ENCODE peak calls at places on chromosomes 16 and 17, in six cellular contexts. S, V, L, Y, M and J are unnamed samples.

GRCh38 chr17:77909236-77909635 is 49.3 kb upstream of the TNRC6C start:
- DNase-seq in S (peak; percentile 41), V (no peak), L (no peak), Y (no peak), M (no peak), J (no peak)

GRCh38 chr16:24977673-24978065 is 37.5 kb downstream of the ARHGAP17 start:
- DNase-seq in S (no peak), V (peak; percentile 86), L (peak; percentile 63), Y (peak; percentile 86), M (no peak), J (peak; percentile 90)

GRCh38 chr16:56102159-56102798 is 89.0 kb upstream of the GNAO1 start:
- DNase-seq in S (peak; percentile 38), V (peak; percentile 3), L (peak; percentile 6), Y (no peak), M (no peak), J (no peak)

GRCh38 chr16:84041881-84042280 is 714 bp downstream of the SLC38A8 start:
- DNase-seq in S (no peak), V (no peak), L (no peak), Y (no peak), M (no peak), J (no peak)

GRCh38 chr17:75647921-75648320 is 14.7 kb downstream of the SMIM5 start:
- DNase-seq in S (no peak), V (no peak), L (no peak), Y (no peak), M (no peak), J (no peak)

GRCh38 chr16:55734665-55735064 is 78.9 kb downstream of the SLC6A2 start:
- DNase-seq in S (no peak), V (no peak), L (no peak), Y (no peak), M (no peak), J (no peak)

GRCh38 chr16:80324371-80324770 is 216.4 kb upstream of the DYNLRB2 start:
- DNase-seq in S (no peak), V (no peak), L (no peak), Y (no peak), M (no peak), J (no peak)

GRCh38 chr16:65725156-65725845 is 603.4 kb upstream of the CDH11 start:
- DNase-seq in S (no peak), V (no peak), L (no peak), Y (peak; percentile 36), M (no peak), J (no peak)

GRCh38 chr16:85231959-85232358 is 119.7 kb upstream of the CIBAR2 start:
- DNase-seq in S (no peak), V (no peak), L (peak; percentile 70), Y (no peak), M (no peak), J (peak; percentile 87)

GRCh38 chr16:14562691-14563491 is 67.2 kb downstream of the PARN start:
- DNase-seq in S (peak; percentile 33), V (peak; percentile 4), L (peak; percentile 42), Y (no peak), M (no peak), J (peak; percentile 52)

GRCh38 chr16:53743149-53743566 is 39.2 kb downstream of the FTO start:
- DNase-seq in S (no peak), V (peak; percentile 57), L (no peak), Y (peak; percentile 44), M (peak; percentile 9), J (no peak)

GRCh38 chr16:15524966-15525365 is 90.6 kb downstream of the BMERB1 start:
- DNase-seq in S (no peak), V (no peak), L (no peak), Y (no peak), M (no peak), J (no peak)